ENCODE peak calls at places on chromosome 9, in seven cellular contexts. N is progenitor cell of endocrine pancreas; V is ELF-1; Q is hypothalamus; W is activated CD4-positive, alpha-beta T cell treated with anti-CD3 and anti-CD28 coated beads, Interleukin-2, amount 50 U/mL, for 48 hours; H is stimulated activated CD4-positive, alpha-beta T cell treated with anti-CD3 and anti-CD28 coated beads, Interleukin-2, amount 100 ng/mL, for 48 hours; D is mesendoderm. G is an unnamed sample.

GRCh38 chr9:87685431-87685830 is 40.5 kb upstream of the CTSL start:
- DNase-seq in N (no peak), V (no peak), Q (no peak), W (no peak), H (no peak), D (no peak), G (no peak)

GRCh38 chr9:35108946-35109575 is 6.1 kb upstream of the STOML2 start:
- DNase-seq in N (no peak), V (peak), Q (no peak), W (no peak), H (no peak), D (no peak), G (no peak)

GRCh38 chr9:32431940-32432555 is 47.6 kb downstream of the ACO1 start:
- DNase-seq in N (peak), V (peak), Q (no peak), W (peak), H (peak), D (peak), G (peak)

GRCh38 chr9:134955156-134955555 is 37.4 kb upstream of the FCN1 start:
- DNase-seq in N (no peak), V (no peak), Q (no peak), W (no peak), H (no peak), D (no peak), G (no peak)

GRCh38 chr9:132401791-132402190 is 4.8 kb downstream of the TTF1 start:
- DNase-seq in N (no peak), V (no peak), Q (no peak), W (no peak), H (no peak), D (peak), G (no peak)

GRCh38 chr9:22649384-22649783 is 202.8 kb downstream of the DMRTA1 start:
- DNase-seq in N (no peak), V (no peak), Q (no peak), W (no peak), H (no peak), D (no peak), G (no peak)

GRCh38 chr9:93003552-93004407 is 54.7 kb upstream of the SUSD3 start:
- DNase-seq in N (peak), V (peak), Q (no peak), W (peak), H (peak), D (peak), G (peak)

GRCh38 chr9:76987594-76988200 is 31.8 kb upstream of the FOXB2 start:
- DNase-seq in N (no peak), V (peak), Q (no peak), W (no peak), H (no peak), D (peak), G (no peak)

GRCh38 chr9:133999866-134000265 is 7.7 kb upstream of the VAV2 start:
- DNase-seq in N (no peak), V (no peak), Q (no peak), W (no peak), H (no peak), D (no peak), G (no peak)

GRCh38 chr9:127022913-127023665 is 99.3 kb downstream of the ANGPTL2 start:
- DNase-seq in N (no peak), V (no peak), Q (no peak), W (no peak), H (no peak), D (no peak), G (no peak)

GRCh38 chr9:97570899-97571298 is 62.3 kb downstream of the TSTD2 start:
- DNase-seq in N (no peak), V (no peak), Q (no peak), W (no peak), H (no peak), D (no peak), G (peak)

GRCh38 chr9:6968271-6968670 is 210.5 kb downstream of the KDM4C start:
- DNase-seq in N (no peak), V (no peak), Q (no peak), W (no peak), H (no peak), D (no peak), G (no peak)